ENCODE peak calls at places on chromosomes 5 and 9, in four cellular contexts. M is stimulated activated CD4-positive, alpha-beta T cell treated with anti-CD3 and anti-CD28 coated beads, Interleukin-4, amount 100 ng/mL, for 1 hour; V is iris pigment epithelial cell; Q is putamen. T is an unnamed sample.

GRCh38 chr9:96524764-96525163 is 74.8 kb downstream of the HABP4 start:
- DNase-seq in M (no peak), V (no peak), Q (no peak), T (no peak)

GRCh38 chr9:125241863-125242739 is 958 bp upstream of the HSPA5 start:
- DNase-seq in M (peak; percentile 29), V (no peak), Q (no peak), T (no peak)

GRCh38 chr9:6078382-6079105 is 63.1 kb upstream of the RANBP6 start:
- DNase-seq in M (no peak), V (peak; percentile 19), Q (no peak), T (no peak)

GRCh38 chr9:107172160-107172978 is 110.7 kb upstream of the RAD23B start:
- DNase-seq in M (peak; percentile 58), V (peak; percentile 79), Q (peak; percentile 81), T (peak; percentile 84)

GRCh38 chr9:38345851-38346755 is 46.4 kb upstream of the ALDH1B1 start:
- DNase-seq in M (no peak), V (no peak), Q (no peak), T (no peak)

GRCh38 chr9:108811944-108812343 is 43.8 kb downstream of the ACTL7B start:
- DNase-seq in M (no peak), V (no peak), Q (no peak), T (no peak)

GRCh38 chr9:87063883-87064282 is 116.6 kb upstream of the GAS1 start:
- DNase-seq in M (no peak), V (peak; percentile 93), Q (no peak), T (peak; percentile 80)

GRCh38 chr9:5375790-5376477 is 36.3 kb upstream of the RLN1 start:
- DNase-seq in M (no peak), V (peak; percentile 10), Q (no peak), T (no peak)

GRCh38 chr9:70924380-70924779 is 197.0 kb downstream of the TRPM3 start:
- DNase-seq in M (no peak), V (peak; percentile 87), Q (no peak), T (peak; percentile 95)

GRCh38 chr5:17132444-17133083 is 84.9 kb upstream of the BASP1 start:
- DNase-seq in M (no peak), V (peak; percentile 54), Q (no peak), T (peak; percentile 60)

GRCh38 chr5:35003018-35003957 is 44.5 kb downstream of the AGXT2 start:
- DNase-seq in M (peak; percentile 57), V (peak; percentile 33), Q (peak; percentile 26), T (peak; percentile 62)

GRCh38 chr5:143047091-143047490 is 276.9 kb downstream of the ARHGAP26 start:
- DNase-seq in M (no peak), V (no peak), Q (no peak), T (no peak)

GRCh38 chr5:153629027-153629426 is 138.6 kb downstream of the GRIA1 start:
- DNase-seq in M (no peak), V (peak; percentile 97), Q (peak; percentile 57), T (peak; percentile 97)

GRCh38 chr9:76537150-76537646 is 78.2 kb downstream of the GCNT1 start:
- DNase-seq in M (no peak), V (no peak), Q (no peak), T (no peak)

GRCh38 chr5:151739939-151740335 is 18.5 kb downstream of the ATOX1 start:
- DNase-seq in M (no peak), V (peak; percentile 90), Q (no peak), T (peak; percentile 95)

GRCh38 chr9:94867281-94867841 is 140.9 kb downstream of the AOPEP start:
- DNase-seq in M (no peak), V (peak; percentile 98), Q (no peak), T (peak; percentile 85)

GRCh38 chr5:53321073-53321472 is 159.4 kb upstream of the FST start:
- DNase-seq in M (no peak), V (no peak), Q (no peak), T (no peak)

GRCh38 chr5:28468121-28468520 is 1429.7 kb upstream of the CDH9 start:
- DNase-seq in M (no peak), V (no peak), Q (no peak), T (no peak)

GRCh38 chr9:116336133-116336862 is 182.7 kb downstream of the PAPPA start:
- DNase-seq in M (no peak), V (peak; percentile 77), Q (no peak), T (peak; percentile 61)

GRCh38 chr5:126656397-126657007 is 55.8 kb downstream of the PHAX start:
- DNase-seq in M (peak; percentile 10), V (peak; percentile 59), Q (peak; percentile 37), T (peak; percentile 58)

GRCh38 chr5:153970496-153970895 is 68.2 kb downstream of the FAM114A2 start:
- DNase-seq in M (no peak), V (no peak), Q (no peak), T (no peak)

GRCh38 chr5:173612948-173613347 is 3.5 kb downstream of the BOD1 start:
- DNase-seq in M (no peak), V (peak; percentile 72), Q (no peak), T (peak; percentile 73)

GRCh38 chr5:31759925-31760324 is 121.0 kb downstream of the PDZD2 start:
- DNase-seq in M (no peak), V (no peak), Q (no peak), T (no peak)

GRCh38 chr5:120614512-120614911 is 150.4 kb downstream of the PRR16 start:
- DNase-seq in M (no peak), V (peak; percentile 87), Q (no peak), T (peak; percentile 59)

GRCh38 chr9:130186051-130186450 is 13.8 kb downstream of the NCS1 start:
- DNase-seq in M (no peak), V (no peak), Q (no peak), T (no peak)

GRCh38 chr5:173850664-173851063 is 37.5 kb upstream of the CPEB4 start:
- DNase-seq in M (no peak), V (no peak), Q (no peak), T (no peak)

GRCh38 chr5:68225188-68225910 is 9.8 kb downstream of the PIK3R1 start:
- DNase-seq in M (no peak), V (peak; percentile 94), Q (no peak), T (peak; percentile 92)

T was measured in fibroblast of mammary gland.